ENCODE peak calls at places on chromosomes 12 and 14, in eight cellular contexts. L, X, Y, V, C, H, N and I are unnamed samples.

GRCh38 chr12:66329941-66330340 is 27.6 kb downstream of the HELB start:
- DNase-seq in L (no peak), C (no peak), H (no peak), N (peak; percentile 79), V (no peak), Y (no peak), X (no peak), I (no peak)

GRCh38 chr14:33592298-33592697 is 358.6 kb downstream of the EGLN3 start:
- DNase-seq in V (no peak), Y (no peak), C (no peak), N (peak; percentile 60), H (no peak), X (peak; percentile 36), L (no peak), I (no peak)

GRCh38 chr14:89371600-89371999 is 45.4 kb downstream of the FOXN3 start:
- DNase-seq in V (no peak), H (no peak), X (no peak), Y (no peak), N (no peak), L (no peak), C (no peak), I (no peak)

GRCh38 chr12:86770871-86771270 is 514.7 kb upstream of the MGAT4C start:
- DNase-seq in C (no peak), Y (no peak), V (no peak), L (no peak), N (no peak), X (no peak), H (no peak), I (no peak)

GRCh38 chr12:47085815-47086252 is 6.1 kb upstream of the AMIGO2 start:
- DNase-seq in V (peak; percentile 38), C (peak; percentile 19), N (peak; percentile 77), L (no peak), H (peak; percentile 19), X (peak; percentile 65), Y (no peak), I (peak; percentile 23)

GRCh38 chr14:68146812-68147211 is 327.2 kb downstream of the RAD51B start:
- DNase-seq in Y (no peak), H (no peak), V (no peak), C (no peak), X (peak; percentile 98), L (no peak), N (peak; percentile 67), I (no peak)

GRCh38 chr14:99737451-99737951 is 53.4 kb downstream of the CYP46A1 start:
- DNase-seq in L (peak; percentile 65), N (peak; percentile 30), X (peak; percentile 11), H (no peak), V (no peak), Y (no peak), C (no peak), I (no peak)

GRCh38 chr12:110540048-110540447 is 37.9 kb downstream of the RAD9B start:
- DNase-seq in L (no peak), N (no peak), C (no peak), H (no peak), X (no peak), V (no peak), Y (no peak), I (no peak)

GRCh38 chr12:12731785-12732184 is 14.6 kb downstream of the CDKN1B start:
- DNase-seq in N (no peak), L (no peak), C (no peak), X (no peak), V (no peak), H (no peak), Y (no peak), I (no peak)

GRCh38 chr12:65590318-65590717 is 234.0 kb upstream of the HMGA2 start:
- DNase-seq in X (no peak), N (no peak), H (no peak), V (no peak), C (no peak), Y (no peak), L (no peak), I (no peak)